ENCODE peak calls at places on chromosomes 4 and X, in ten cellular contexts. X is brain microvascular endothelial cell; Z is progenitor cell of endocrine pancreas; S is NB4; U is heart left ventricle; W is astrocyte; P is CD4-positive, alpha-beta T cell; N is sigmoid colon; T is Calu3; D is SK-N-SH. Y is an unnamed sample.

GRCh38 chr4:116385583-116385982 is 699.8 kb downstream of the TRAM1L1 start:
- DNase-seq in X (no peak), Z (no peak), S (no peak), U (no peak), W (no peak), P (no peak), N (no peak), T (no peak), D (no peak), Y (no peak)

GRCh38 chrX:16484338-16484737 is 165.6 kb upstream of the S100G start:
- DNase-seq in X (peak; percentile 90), Z (no peak), S (peak; percentile 55), U (no peak), W (peak; percentile 95), P (no peak), N (no peak), T (peak; percentile 40), D (no peak), Y (no peak)

GRCh38 chrX:68693481-68694410 is 46.3 kb downstream of the STARD8 start:
- DNase-seq in X (no peak), Z (peak; percentile 51), S (peak; percentile 90), U (peak; percentile 88), W (peak; percentile 53), P (no peak), N (peak; percentile 90), T (peak; percentile 47), D (peak; percentile 90), Y (peak; percentile 25)

GRCh38 chr4:123443401-123444297 is 47.1 kb downstream of the SPRY1 start:
- DNase-seq in X (no peak), Z (no peak), S (peak; percentile 78), U (no peak), W (no peak), P (no peak), N (no peak), T (no peak), D (peak; percentile 20), Y (peak; percentile 12)

GRCh38 chrX:65657659-65658058 is 9.8 kb upstream of the MSN start:
- DNase-seq in X (no peak), Z (no peak), S (no peak), U (no peak), W (no peak), P (no peak), N (no peak), T (no peak), D (no peak), Y (no peak)

GRCh38 chr4:145453163-145453520 is 28.5 kb upstream of the SMAD1 start:
- DNase-seq in X (no peak), Z (no peak), S (no peak), U (no peak), W (no peak), P (no peak), N (no peak), T (no peak), D (no peak), Y (no peak)

GRCh38 chr4:55561884-55562283 is 15.2 kb upstream of the CLOCK start:
- DNase-seq in X (no peak), Z (no peak), S (peak; percentile 15), U (no peak), W (no peak), P (no peak), N (no peak), T (no peak), D (no peak), Y (no peak)

GRCh38 chr4:123390846-123391456 is 5.6 kb upstream of the SPRY1 start:
- DNase-seq in X (no peak), Z (no peak), S (peak; percentile 44), U (no peak), W (no peak), P (no peak), N (no peak), T (no peak), D (peak; percentile 36), Y (no peak)

GRCh38 chrX:121084903-121085611 is 37.6 kb downstream of the GLUD2 start:
- DNase-seq in X (no peak), Z (no peak), S (no peak), U (no peak), W (no peak), P (no peak), N (no peak), T (no peak), D (no peak), Y (no peak)

GRCh38 chr4:9602389-9602914 is 158.2 kb downstream of the DEFB131A start:
- DNase-seq in X (no peak), Z (no peak), S (no peak), U (no peak), W (no peak), P (no peak), N (no peak), T (no peak), D (no peak), Y (no peak)

GRCh38 chr4:164952551-164952950 is 24.9 kb downstream of the TRIM61 start:
- DNase-seq in X (no peak), Z (no peak), S (no peak), U (no peak), W (no peak), P (no peak), N (no peak), T (no peak), D (no peak), Y (no peak)

GRCh38 chrX:42128020-42128419 is 204.7 kb upstream of the CASK start:
- DNase-seq in X (no peak), Z (no peak), S (no peak), U (no peak), W (no peak), P (no peak), N (no peak), T (no peak), D (no peak), Y (no peak)

GRCh38 chrX:48721916-48722315 is 25.4 kb downstream of the SUV39H1 start:
- DNase-seq in X (no peak), Z (no peak), S (no peak), U (no peak), W (no peak), P (no peak), N (no peak), T (no peak), D (no peak), Y (no peak)

GRCh38 chr4:119041951-119042560 is 93.6 kb upstream of the MYOZ2 start:
- DNase-seq in X (peak; percentile 60), Z (no peak), S (peak; percentile 79), U (peak; percentile 58), W (peak; percentile 49), P (peak; percentile 30), N (peak; percentile 79), T (peak; percentile 47), D (peak; percentile 63), Y (peak; percentile 43)

GRCh38 chr4:154743683-154744340 is at the start of gene LRAT:
- DNase-seq in X (no peak), Z (peak; percentile 62), S (no peak), U (no peak), W (no peak), P (no peak), N (peak; percentile 73), T (peak; percentile 81), D (peak; percentile 68), Y (peak; percentile 39)

DNA sequence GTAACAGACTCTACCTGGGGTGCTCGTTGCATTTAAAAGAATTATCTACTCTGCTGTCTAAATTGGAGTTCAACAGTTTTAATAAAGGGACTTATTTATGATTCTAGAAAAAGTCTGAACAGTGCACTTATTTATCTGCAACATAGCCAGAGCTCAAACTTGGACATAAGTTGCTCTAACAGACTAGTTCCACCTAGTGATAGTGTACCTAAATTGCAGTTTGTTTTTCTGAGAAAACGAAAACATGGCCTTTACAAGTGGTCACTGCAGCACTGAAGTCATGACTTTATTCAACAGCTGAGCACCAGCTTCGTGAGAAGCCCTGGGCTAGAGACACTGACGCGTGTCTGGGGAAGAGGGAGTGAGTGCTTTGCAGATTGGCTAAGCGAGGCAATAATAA is 77.3 kb upstream of the IGSF1 start:
- DNase-seq in X (no peak), Z (no peak), S (peak; percentile 7), U (no peak), W (no peak), P (no peak), N (no peak), T (no peak), D (no peak), Y (no peak)
- TF ChIP-seq CTCF in X (no peak), Z (peak; percentile 50), S (peak; percentile 7), U (no peak), W (no peak), P (no peak), N (no peak), T (no peak), D (peak; percentile 21), Y (peak; percentile 55)

DNA sequence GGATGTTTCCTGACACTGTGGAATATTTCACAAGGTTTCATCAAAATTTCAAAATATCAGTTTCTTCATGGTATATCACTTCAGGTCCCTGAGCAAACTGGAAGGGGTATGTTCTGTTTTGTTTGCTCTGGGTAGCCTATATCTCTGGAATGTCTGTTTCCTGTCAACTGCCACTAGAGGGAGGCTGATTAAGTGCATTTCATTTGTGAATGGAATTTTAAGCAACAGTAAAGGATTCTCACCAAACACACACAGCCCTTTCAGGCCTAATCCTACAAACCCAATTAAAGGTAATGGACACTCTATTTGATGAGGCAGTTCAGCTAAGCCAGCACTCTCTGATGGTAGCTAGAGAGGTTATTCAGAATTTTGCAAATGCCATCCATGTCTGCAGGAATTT is 307.1 kb downstream of the TEX13A start:
- DNase-seq in X (no peak), Z (no peak), S (peak; percentile 2), U (no peak), W (peak; percentile 5), P (no peak), N (no peak), T (no peak), D (peak; percentile 8), Y (no peak)
- TF ChIP-seq CTCF in X (peak; percentile 65), Z (peak; percentile 43), S (peak; percentile 31), U (no peak), W (peak; percentile 24), P (peak; percentile 49), N (no peak), T (no peak), D (peak; percentile 64), Y (peak; percentile 61)

GRCh38 chr4:134777626-134778025 is 576.0 kb upstream of the PABPC4L start:
- DNase-seq in X (no peak), Z (no peak), S (no peak), U (no peak), W (no peak), P (no peak), N (no peak), T (peak; percentile 15), D (peak; percentile 1), Y (no peak)

DNA sequence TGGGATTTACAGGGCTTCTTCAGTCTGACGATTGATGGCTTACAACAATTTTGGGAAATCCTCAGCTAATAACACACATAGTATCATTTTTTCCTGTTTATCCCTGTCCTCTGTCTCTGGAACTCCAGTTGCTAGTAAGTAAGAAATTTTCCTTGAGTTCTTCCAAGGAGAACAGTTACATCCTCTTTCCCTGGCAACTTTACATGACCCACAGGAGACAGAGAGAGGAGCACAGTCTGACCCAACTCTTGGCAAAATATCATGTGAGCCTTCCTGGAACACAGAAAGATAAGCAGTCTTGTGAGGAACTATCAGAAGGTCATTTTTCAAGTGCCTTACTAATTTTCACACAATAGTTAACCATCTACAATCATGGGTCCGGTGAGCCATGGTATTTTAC is 578.7 kb upstream of the PABPC4L start:
- DNase-seq in X (no peak), Z (no peak), S (no peak), U (no peak), W (no peak), P (no peak), N (no peak), T (no peak), D (no peak), Y (no peak)
- TF ChIP-seq CTCF in X (no peak), Z (no peak), S (no peak), U (no peak), W (no peak), P (no peak), N (no peak), T (no peak), D (no peak), Y (no peak)

GRCh38 chr4:51885371-51885770 is 42.4 kb downstream of the DCUN1D4 start:
- DNase-seq in X (peak; percentile 35), Z (no peak), S (peak; percentile 47), U (no peak), W (peak; percentile 20), P (no peak), N (no peak), T (peak; percentile 5), D (peak; percentile 21), Y (no peak)
- TF ChIP-seq CTCF in X (peak; percentile 62), Z (peak; percentile 55), S (peak; percentile 46), U (peak; percentile 31), W (peak; percentile 33), P (no peak), N (no peak), T (peak; percentile 20), D (peak; percentile 50), Y (peak; percentile 57)